ENCODE peak calls at places on chromosomes 3 and 15, in six cellular contexts. F is heart left ventricle, T is right lobe of liver, L is T-helper 2 cell, O is T-helper 9 cell, A is M059J. Y is an unnamed sample.
A peak's percentile ranks its signal among the peaks of the same experiment; 100 is the strongest.

GRCh38 chr3:141979050-141979671 is 102.7 kb downstream of the ATP1B3 start:
- DNase-seq in F (no peak), T (no peak), L (no peak), O (no peak), A (peak; percentile 95), Y (peak; percentile 94)

GRCh38 chr3:9957214-9957613 is 5.0 kb upstream of the PRRT3 start:
- DNase-seq in F (no peak), T (no peak), L (no peak), O (no peak), A (no peak), Y (no peak)

GRCh38 chr3:131731709-131732108 is 228.9 kb upstream of the MRPL3 start:
- DNase-seq in F (no peak), T (no peak), L (no peak), O (no peak), A (no peak), Y (no peak)

GRCh38 chr15:57662802-57663201 is 43.7 kb upstream of the POLR2M start:
- DNase-seq in F (no peak), T (no peak), L (no peak), O (no peak), A (no peak), Y (no peak)

GRCh38 chr3:127959041-127959440 is 44.0 kb downstream of the KBTBD12 start:
- DNase-seq in F (no peak), T (no peak), L (no peak), O (no peak), A (no peak), Y (no peak)

GRCh38 chr3:172989373-172989772 is 151.7 kb downstream of the SPATA16 start:
- DNase-seq in F (no peak), T (no peak), L (no peak), O (no peak), A (no peak), Y (no peak)

GRCh38 chr3:107662586-107662985 is 139.8 kb downstream of the BBX start:
- DNase-seq in F (no peak), T (no peak), L (no peak), O (no peak), A (no peak), Y (no peak)

GRCh38 chr3:65173841-65174240 is 486.0 kb upstream of the ADAMTS9 start:
- DNase-seq in F (no peak), T (no peak), L (no peak), O (no peak), A (no peak), Y (no peak)

GRCh38 chr3:122091602-122092006 is 36.4 kb downstream of the CD86 start:
- DNase-seq in F (no peak), T (no peak), L (no peak), O (no peak), A (no peak), Y (no peak)

GRCh38 chr3:63086190-63086589 is 191.9 kb upstream of the SYNPR start:
- DNase-seq in F (no peak), T (no peak), L (no peak), O (no peak), A (no peak), Y (no peak)

GRCh38 chr15:69145694-69146492 is 14.5 kb upstream of the GLCE start:
- DNase-seq in F (no peak), T (no peak), L (no peak), O (no peak), A (no peak), Y (no peak)

GRCh38 chr3:27721717-27722564 is at the start of gene EOMES:
- DNase-seq in F (peak; percentile 23), T (no peak), L (peak; percentile 49), O (peak; percentile 59), A (peak; percentile 57), Y (peak; percentile 21)

GRCh38 chr15:51736646-51737537 is 563 bp downstream of the LYSMD2 start:
- DNase-seq in F (peak; percentile 58), T (peak; percentile 63), L (peak; percentile 48), O (peak; percentile 42), A (peak; percentile 45), Y (no peak)